ENCODE peak calls at places on chromosomes 5 and 9, in five cellular contexts. T is AG04450, W is ovary, H is lower leg skin, S is coronary artery. N is an unnamed sample.

GRCh38 chr9:89236955-89237573 is 58.4 kb upstream of the SHC3 start:
- DNase-seq in T (no peak), W (no peak), H (no peak), S (no peak), N (no peak)

GRCh38 chr5:71887680-71888079 is 168.6 kb downstream of the CARTPT start:
- DNase-seq in T (peak), W (no peak), H (no peak), S (no peak), N (peak)

GRCh38 chr5:113093561-113093960 is 117.0 kb downstream of the DCP2 start:
- DNase-seq in T (no peak), W (no peak), H (no peak), S (no peak), N (no peak)

GRCh38 chr5:88760512-88760911 is 122.5 kb downstream of the MEF2C start:
- DNase-seq in T (no peak), W (no peak), H (no peak), S (no peak), N (no peak)

GRCh38 chr5:79200573-79201183 is 35.3 kb upstream of the JMY start:
- DNase-seq in T (no peak), W (no peak), H (no peak), S (no peak), N (no peak)

GRCh38 chr9:36820392-36820861 is 213.6 kb downstream of the PAX5 start:
- DNase-seq in T (no peak), W (no peak), H (peak), S (no peak), N (no peak)

GRCh38 chr5:74342948-74343682 is 297.4 kb downstream of the ENC1 start:
- DNase-seq in T (no peak), W (no peak), H (no peak), S (no peak), N (no peak)

GRCh38 chr5:131224387-131225191 is 39.3 kb upstream of the CDC42SE2 start:
- DNase-seq in T (no peak), W (no peak), H (no peak), S (no peak), N (no peak)

GRCh38 chr9:108443741-108444140 is 412.0 kb downstream of the ACTL7B start:
- DNase-seq in T (peak), W (no peak), H (no peak), S (no peak), N (no peak)

GRCh38 chr9:97908736-97909135 is 13.6 kb downstream of the TRMO start:
- DNase-seq in T (no peak), W (no peak), H (no peak), S (no peak), N (no peak)

GRCh38 chr5:128077526-128077925 is 6.0 kb upstream of the SLC12A2 start:
- DNase-seq in T (no peak), W (no peak), H (no peak), S (no peak), N (no peak)

GRCh38 chr5:14525397-14525796 is 56.2 kb upstream of the OTULINL start:
- DNase-seq in T (no peak), W (no peak), H (peak), S (no peak), N (no peak)

GRCh38 chr5:7872517-7873149 is 3.7 kb downstream of the MTRR start:
- DNase-seq in T (no peak), W (no peak), H (no peak), S (no peak), N (no peak)

GRCh38 chr9:69542942-69543704 is 129.0 kb downstream of the APBA1 start:
- DNase-seq in T (no peak), W (no peak), H (no peak), S (no peak), N (no peak)
- TF ChIP-seq CTCF in T (no peak), W (no peak), H (no peak), S (no peak), N (no peak)

GRCh38 chr5:175773534-175774070 is 97.8 kb upstream of the CPLX2 start:
- DNase-seq in T (no peak), W (no peak), H (no peak), S (no peak), N (no peak)

GRCh38 chr5:175766963-175767362 is 104.4 kb upstream of the CPLX2 start:
- DNase-seq in T (no peak), W (no peak), H (no peak), S (no peak), N (no peak)

GRCh38 chr5:175775416-175775815 is 96.0 kb upstream of the CPLX2 start:
- DNase-seq in T (no peak), W (no peak), H (no peak), S (no peak), N (no peak)

DNA sequence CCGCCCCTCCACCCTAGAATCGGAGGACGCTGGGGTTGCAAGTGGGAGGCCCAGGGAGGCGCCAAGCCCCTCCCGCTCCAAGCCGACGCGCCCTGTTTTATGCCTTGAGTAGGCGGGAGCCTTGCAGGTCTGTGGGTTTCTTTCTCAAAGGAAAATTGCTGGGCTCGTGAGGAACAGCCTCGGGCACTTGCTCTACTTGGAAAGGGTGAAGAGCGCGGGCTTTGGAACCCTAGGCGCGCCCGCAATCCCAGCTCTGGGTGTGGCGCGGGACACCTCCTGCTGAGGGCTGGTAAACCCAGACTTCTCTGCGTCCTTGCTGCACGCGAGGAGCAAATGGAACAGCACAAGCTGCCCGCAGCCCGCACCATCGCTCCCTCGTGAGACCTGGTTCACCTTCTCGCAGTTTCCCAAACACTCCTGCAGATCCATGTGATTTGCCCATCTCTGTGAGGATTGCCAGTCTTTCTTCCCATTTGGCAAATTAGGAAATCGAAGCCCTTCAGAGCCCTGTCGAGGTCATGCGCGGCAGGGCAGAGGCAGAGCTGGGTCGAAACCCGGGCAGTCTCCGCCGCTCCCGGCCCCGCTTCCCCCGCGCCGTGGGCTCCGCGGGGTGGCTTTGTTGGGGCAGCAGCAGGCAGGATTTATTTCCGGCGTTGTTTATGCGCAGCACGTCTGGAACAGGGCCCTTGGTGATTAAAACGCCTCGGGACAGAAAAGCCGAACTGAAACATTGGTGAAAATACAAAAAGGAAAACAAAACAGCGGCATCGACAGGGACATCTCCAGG is 98.4 kb upstream of the CPLX2 start:
- DNase-seq in T (no peak), W (no peak), H (no peak), S (no peak), N (no peak)
- H3K4me3 ChIP-seq in T (no peak), W (no peak), H (no peak), S (no peak), N (peak)

GRCh38 chr9:100322954-100323536 is 29.7 kb downstream of the TEX10 start:
- DNase-seq in T (no peak), W (peak), H (no peak), S (no peak), N (peak)
- TF ChIP-seq CTCF in T (peak), W (no peak), H (no peak), S (peak), N (peak)

GRCh38 chr5:179796877-179797608 is 3.3 kb downstream of the LTC4S start:
- DNase-seq in T (no peak), W (peak), H (no peak), S (no peak), N (no peak)
- H3K4me3 ChIP-seq in T (no peak), W (peak), H (no peak), S (peak), N (peak)